ENCODE peak calls at places on chromosome 19, in four cellular contexts. E is astrocyte, O is upper lobe of left lung, W is cardiac muscle cell. V is an unnamed sample.

GRCh38 chr19:33005440-33005839 is 33.4 kb downstream of the FAAP24 start:
- DNase-seq in E (no peak), O (no peak), W (no peak), V (no peak)

GRCh38 chr19:32812571-32812970 is 57.0 kb downstream of the SLC7A9 start:
- DNase-seq in E (no peak), O (no peak), W (no peak), V (no peak)

GRCh38 chr19:46232029-46232428 is 2.5 kb downstream of the IGFL1 start:
- DNase-seq in E (no peak), O (no peak), W (no peak), V (no peak)

GRCh38 chr19:49094505-49095482 is 9.5 kb downstream of the SNRNP70 start:
- DNase-seq in E (no peak), O (peak), W (no peak), V (no peak)

GRCh38 chr19:50496189-50497029 is 14.6 kb downstream of the JOSD2 start:
- DNase-seq in E (no peak), O (peak), W (peak), V (no peak)

GRCh38 chr19:29677001-29677781 is 11.9 kb downstream of the PLEKHF1 start:
- DNase-seq in E (no peak), O (no peak), W (no peak), V (no peak)

GRCh38 chr19:47095707-47096704 is 17.6 kb downstream of the ZC3H4 start:
- DNase-seq in E (peak), O (peak), W (peak), V (no peak)

GRCh38 chr19:1841209-1841924 is 6.9 kb downstream of the REXO1 start:
- DNase-seq in E (no peak), O (peak), W (no peak), V (no peak)

GRCh38 chr19:29665826-29666633 is 769 bp downstream of the PLEKHF1 start:
- DNase-seq in E (peak), O (peak), W (peak), V (peak)

GRCh38 chr19:2978467-2978767 is 1.1 kb downstream of the TLE6 start:
- DNase-seq in E (no peak), O (no peak), W (no peak), V (no peak)

GRCh38 chr19:15367439-15367838 is 12.1 kb downstream of the AKAP8 start:
- DNase-seq in E (no peak), O (no peak), W (no peak), V (no peak)

GRCh38 chr19:53865918-53866696 is 1.6 kb upstream of the MYADM start:
- DNase-seq in E (no peak), O (peak), W (peak), V (no peak)

GRCh38 chr19:13764101-13764807 is at the start of gene MRI1:
- DNase-seq in E (peak), O (peak), W (peak), V (peak)

GRCh38 chr19:39195755-39196154 is 1.0 kb upstream of the NCCRP1 start:
- DNase-seq in E (no peak), O (no peak), W (no peak), V (no peak)

GRCh38 chr19:1590641-1591397 is 1.8 kb downstream of the MBD3 start:
- DNase-seq in E (no peak), O (no peak), W (peak), V (peak)

GRCh38 chr19:28213476-28214082 is 999.4 kb downstream of the UQCRFS1 start:
- DNase-seq in E (peak), O (no peak), W (no peak), V (peak)

GRCh38 chr19:51372649-51373504 is at the start of gene NKG7:
- DNase-seq in E (no peak), O (no peak), W (no peak), V (peak)

GRCh38 chr19:45103625-45104319 is 10.8 kb downstream of the PPP1R37 start:
- DNase-seq in E (no peak), O (no peak), W (no peak), V (no peak)
- TF ChIP-seq CTCF in E (no peak), O (no peak), W (no peak), V (peak)

DNA sequence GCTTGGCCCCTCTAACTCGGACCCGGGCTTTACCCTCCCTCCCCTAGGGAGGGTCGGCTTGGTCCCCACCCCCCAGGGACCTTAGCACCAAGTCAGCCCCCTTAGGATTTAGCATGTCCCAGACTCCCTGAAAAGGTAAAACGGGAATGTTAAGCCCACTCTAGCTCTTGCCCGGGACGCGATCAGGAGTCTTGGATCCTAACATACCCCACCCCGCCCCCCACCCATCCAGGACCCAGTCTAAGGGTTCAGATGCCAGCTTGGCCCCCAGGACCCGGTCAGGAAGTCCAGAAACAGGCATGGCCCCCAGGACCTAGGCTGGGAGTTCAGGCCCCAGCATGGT is 437 bp downstream of the EPOR start:
- DNase-seq in E (no peak), O (no peak), W (no peak), V (no peak)
- H3K4me3 ChIP-seq in E (no peak), O (peak), W (peak), V (no peak)

GRCh38 chr19:19997656-19998268 is 41.5 kb downstream of the ZNF682 start:
- DNase-seq in E (no peak), O (no peak), W (no peak), V (peak)
- TF ChIP-seq CTCF in E (peak), O (peak), W (peak), V (peak)

DNA sequence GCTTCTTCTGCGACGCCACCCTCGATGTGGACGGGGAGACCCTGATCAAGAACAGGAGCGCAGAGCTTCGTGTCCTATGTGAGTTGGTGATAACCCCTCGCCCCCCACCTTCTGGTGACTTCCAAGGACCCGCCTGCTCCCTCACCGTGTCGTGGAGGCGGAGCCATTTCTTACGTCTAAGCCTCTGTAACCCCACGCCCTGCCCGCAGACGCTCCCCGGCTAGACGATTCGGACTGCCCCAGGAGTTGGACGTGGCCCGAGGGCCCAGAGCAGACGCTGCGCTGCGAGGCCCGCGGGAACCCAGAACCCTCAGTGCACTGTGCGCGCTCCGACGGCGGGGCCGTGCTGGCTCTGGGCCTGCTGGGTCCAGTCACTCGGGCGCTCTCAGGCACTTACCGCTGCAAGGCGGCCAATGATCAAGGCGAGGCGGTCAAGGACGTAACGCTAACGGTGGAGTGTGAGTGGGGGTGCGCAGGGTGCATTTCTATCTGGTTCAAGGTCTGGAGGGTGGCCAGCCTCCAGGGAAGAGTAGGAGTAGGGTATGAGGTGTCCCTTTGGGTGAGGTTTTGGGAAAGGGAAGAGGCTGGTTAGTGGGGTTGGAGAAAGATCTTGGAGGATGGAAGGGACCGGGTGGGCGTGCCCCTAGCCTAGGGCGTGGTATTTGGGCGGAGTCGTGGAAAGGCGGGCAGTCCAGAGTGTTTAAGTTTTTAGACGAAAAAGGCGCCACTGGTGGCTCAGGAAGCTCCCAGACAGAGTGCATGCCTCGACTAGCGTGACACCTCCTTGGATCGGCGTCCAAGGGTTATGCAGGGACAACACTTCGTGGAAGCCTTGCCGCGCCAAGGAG is 3.3 kb downstream of the ICAM5 start:
- DNase-seq in E (no peak), O (peak), W (no peak), V (no peak)
- H3K4me3 ChIP-seq in E (no peak), O (peak), W (peak), V (peak)

DNA sequence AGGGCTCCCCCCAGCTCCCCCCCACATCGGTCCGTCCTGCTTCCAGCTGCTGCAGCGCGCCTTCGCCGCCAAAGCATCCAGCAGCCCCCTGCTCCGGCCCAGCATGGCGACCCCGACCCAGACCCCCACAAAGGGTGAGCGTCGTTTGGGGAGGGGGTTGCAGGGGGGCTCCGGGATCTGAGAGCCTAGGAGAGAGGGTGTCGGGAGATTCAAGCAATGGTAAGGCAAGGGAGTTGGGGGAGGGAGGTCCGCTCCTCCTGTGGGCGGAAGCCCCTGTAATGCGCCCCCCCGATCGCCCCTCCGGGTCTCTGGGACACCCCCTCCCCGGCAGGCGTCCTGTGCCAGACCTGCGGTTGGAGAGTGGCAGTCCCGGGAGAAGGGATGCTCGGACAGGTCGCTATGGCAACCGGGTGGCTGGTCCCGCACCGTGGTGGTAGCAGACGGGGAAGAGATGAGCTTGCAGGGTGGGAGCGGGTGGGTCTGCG is at the start of gene FXYD7:
- DNase-seq in E (no peak), O (peak), W (no peak), V (no peak)
- TF ChIP-seq CTCF in E (no peak), O (no peak), W (no peak), V (no peak)

DNA sequence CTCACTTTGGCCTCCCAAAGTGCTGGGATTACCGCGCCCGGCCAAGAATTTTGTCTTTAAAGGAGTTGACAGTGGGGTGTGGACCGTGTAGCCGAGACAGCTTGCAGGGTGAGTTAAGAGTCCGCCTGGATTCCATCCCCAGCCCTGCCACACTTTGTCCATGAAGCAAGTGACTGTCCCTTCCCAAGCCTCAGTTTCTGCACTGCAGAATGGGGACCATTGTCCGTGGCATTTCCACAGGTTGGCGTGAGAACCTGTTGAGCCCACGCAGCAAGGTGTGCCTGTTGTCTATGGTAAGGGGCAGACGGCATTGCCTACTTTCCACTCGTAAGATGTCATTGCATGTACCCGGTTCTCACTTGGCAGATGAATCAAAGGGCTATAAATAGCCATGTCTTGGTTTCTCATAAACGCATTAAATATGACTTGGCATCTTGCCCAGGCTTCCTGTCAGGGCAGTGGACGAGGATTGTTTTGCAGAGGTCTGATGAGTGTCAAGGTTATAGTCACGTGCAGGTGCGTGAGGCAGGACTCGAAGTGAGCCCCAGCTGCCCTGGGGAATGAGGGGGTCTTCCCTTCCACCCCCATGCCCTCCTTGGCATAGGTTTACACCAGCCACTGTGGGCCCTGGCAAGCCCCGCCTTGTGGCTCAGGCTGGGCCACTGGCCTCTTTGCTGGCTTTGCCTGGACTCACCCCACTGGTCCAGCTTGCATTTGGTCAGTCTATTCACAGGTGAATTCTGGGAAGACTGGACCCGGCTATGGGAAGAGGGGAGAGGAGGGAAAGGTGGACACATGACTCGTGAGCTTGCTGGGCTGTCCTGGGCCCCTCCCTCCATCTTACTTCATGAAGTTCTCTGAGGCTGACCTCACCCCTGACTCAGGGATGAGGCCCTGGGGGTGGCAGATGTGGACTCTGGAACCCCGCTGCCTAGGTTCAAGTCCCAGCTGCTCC is 14.6 kb downstream of the FAM187B start:
- DNase-seq in E (peak), O (peak), W (peak), V (peak)
- H3K4me3 ChIP-seq in E (no peak), O (no peak), W (no peak), V (no peak)

DNA sequence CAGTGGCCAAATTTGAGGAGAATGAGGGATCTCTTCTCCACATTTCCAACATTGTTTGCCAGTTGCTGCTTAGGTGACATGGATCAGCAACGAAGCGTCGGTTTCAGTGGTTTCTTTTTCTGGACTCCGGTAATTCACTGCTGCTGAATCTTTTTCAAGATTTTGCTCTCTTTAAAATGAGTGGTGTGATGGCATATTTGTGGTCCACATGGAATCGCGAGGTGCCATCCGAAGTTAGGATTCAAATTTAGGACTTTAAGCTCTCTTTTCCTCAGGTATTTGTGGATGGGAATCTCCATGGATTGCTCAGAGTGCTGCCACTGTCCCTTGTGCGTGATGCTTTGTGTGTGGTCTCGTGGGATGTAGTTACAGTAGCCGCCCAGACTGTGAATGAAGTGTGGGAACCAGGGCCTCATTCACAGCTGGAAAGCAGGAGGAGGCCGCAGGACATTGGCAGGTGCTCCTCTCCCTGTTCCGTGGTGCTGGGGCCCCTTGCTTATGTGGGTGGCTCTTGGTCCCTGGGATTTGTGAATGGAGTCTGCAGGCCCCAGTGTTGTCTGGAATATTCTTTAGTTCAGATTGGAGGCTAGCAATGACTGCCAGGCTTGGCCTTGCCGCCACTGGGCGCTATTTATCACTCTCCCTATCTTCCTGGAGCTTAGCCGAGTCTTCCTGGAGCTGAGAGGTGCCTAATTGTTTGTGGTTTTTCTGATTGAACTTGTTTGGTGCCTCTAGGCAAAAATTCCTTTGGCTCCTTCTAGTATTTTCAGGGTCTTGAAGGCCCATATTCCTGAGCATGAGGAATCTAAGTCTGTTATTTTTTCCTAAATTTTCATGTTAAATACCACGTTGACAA is 1.5 kb downstream of the ILF3 start:
- DNase-seq in E (peak), O (no peak), W (peak), V (no peak)
- TF ChIP-seq CTCF in E (no peak), O (no peak), W (no peak), V (no peak)

DNA sequence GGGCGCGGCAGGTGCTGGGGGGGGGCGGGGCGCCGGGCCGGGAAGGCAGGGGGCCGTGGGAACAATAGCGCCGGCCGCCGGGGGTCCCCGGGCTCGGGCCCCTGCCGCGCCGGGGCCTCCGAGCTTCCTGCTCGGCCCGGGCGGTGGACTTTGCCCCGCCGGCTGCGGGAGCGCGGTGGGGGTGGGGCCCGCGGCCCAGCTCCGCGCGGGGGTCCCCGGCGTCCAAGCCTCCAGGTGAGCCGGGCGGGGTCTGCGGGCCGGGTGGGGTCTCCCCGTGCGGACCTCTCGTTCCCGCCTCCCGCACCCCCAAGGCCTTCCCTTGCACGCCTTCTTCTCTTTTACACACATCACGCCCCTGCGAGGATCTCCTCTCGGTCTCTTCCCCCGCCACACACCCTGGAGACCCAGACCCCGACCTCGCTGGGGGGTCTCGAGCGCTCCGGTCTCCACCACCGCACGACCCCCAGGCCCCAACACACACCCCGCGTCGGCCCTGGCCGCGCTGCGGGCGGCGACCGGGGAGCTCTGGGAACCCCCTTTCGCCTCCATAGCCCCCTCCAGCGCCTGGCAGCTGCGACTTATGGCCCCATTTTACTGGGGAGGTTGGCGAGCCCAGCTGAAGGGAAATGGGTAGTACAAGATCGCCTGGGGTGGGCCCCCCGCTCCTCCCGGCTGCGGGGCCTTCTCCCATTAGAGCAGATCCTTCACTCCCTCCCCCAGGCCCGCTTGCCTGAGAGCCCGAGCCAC is 701 bp downstream of the CAMSAP3 start:
- DNase-seq in E (no peak), O (peak), W (no peak), V (no peak)
- H3K4me3 ChIP-seq in E (no peak), O (peak), W (peak), V (peak)

DNA sequence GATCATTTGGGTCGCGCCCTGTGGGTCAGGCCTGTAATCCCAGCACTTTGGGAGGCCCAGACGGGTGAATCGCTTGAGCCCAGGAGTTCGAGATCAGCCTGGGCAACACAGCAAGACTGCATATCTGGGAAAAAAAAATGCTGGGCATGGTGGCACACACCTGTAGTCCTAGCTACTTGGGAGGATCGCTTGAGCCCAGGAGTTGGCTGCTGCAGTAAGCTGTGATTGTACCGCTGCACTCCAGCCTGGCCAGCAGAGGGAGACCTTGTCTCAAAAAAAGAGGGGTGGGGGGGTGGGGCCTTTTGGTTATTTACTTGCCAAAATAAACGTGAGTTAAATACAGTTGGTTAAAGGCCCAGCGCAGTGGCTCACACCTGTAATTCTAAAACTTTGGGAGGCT is 9.8 kb upstream of the ZNF544 start:
- DNase-seq in E (no peak), O (no peak), W (peak), V (peak)
- TF ChIP-seq CTCF in E (no peak), O (no peak), W (peak), V (peak)

DNA sequence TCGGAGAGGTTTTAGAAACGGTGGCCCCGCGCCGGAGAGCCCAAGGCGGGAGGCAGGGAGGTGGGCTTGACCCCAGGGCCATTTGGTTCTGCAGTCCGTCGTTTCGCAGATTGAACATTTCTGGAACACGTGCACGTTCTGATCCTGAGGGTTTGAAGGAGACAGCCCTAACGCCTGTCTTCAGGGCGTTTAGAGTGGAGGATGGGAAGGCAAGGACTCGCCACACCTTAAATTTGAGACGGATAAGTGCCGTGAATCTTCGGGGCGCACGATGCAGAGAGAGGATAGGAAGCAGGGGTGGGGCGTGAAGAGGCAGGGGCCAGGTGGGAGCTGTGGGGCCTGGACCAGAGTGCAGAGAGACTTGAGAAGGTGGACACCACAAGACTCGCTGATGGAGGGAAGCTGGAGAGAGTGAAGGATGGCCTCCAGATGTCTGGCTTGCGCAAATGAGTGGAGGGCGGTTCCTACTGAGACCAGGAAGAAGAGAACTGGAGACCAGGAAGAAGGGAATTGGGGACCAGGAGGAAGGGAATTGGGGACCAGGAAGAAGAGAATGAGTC is 804 bp upstream of the MIER2 start:
- DNase-seq in E (no peak), O (no peak), W (no peak), V (no peak)
- H3K4me3 ChIP-seq in E (no peak), O (peak), W (peak), V (peak)